ENCODE peak calls at places on chromosomes 4 and X, in four cellular contexts. One of them, this sample, is unnamed.

GRCh38 chrX:2502668-2503519 is 2.1 kb upstream of the DHRSX start:
- DNase-seq in caudate nucleus: no peak
- DNase-seq in fibroblast of mammary gland: peak; percentile 43
- DNase-seq in stimulated activated CD8-positive, alpha-beta memory T cell treated with anti-CD3 and anti-CD28 coated beads, Interleukin-15, amount 100 ng/mL, for 4 hours: no peak
- DNase-seq in this sample: no peak

GRCh38 chrX:22889824-22890223 is 109.9 kb upstream of the DDX53 start:
- DNase-seq in stimulated activated CD8-positive, alpha-beta memory T cell treated with anti-CD3 and anti-CD28 coated beads, Interleukin-15, amount 100 ng/mL, for 4 hours: no peak
- DNase-seq in caudate nucleus: no peak
- DNase-seq in fibroblast of mammary gland: no peak
- DNase-seq in this sample: no peak

GRCh38 chrX:155251391-155251790 is 12.9 kb downstream of the RAB39B start:
- DNase-seq in stimulated activated CD8-positive, alpha-beta memory T cell treated with anti-CD3 and anti-CD28 coated beads, Interleukin-15, amount 100 ng/mL, for 4 hours: no peak
- DNase-seq in fibroblast of mammary gland: no peak
- DNase-seq in caudate nucleus: no peak
- DNase-seq in this sample: no peak

GRCh38 chr4:82372502-82372873 is 1.3 kb downstream of the HNRNPD start:
- DNase-seq in caudate nucleus: no peak
- DNase-seq in stimulated activated CD8-positive, alpha-beta memory T cell treated with anti-CD3 and anti-CD28 coated beads, Interleukin-15, amount 100 ng/mL, for 4 hours: peak; percentile 5
- DNase-seq in fibroblast of mammary gland: peak; percentile 25
- DNase-seq in this sample: no peak

GRCh38 chr4:34720563-34720962 is 1523.8 kb downstream of the ARAP2 start:
- DNase-seq in fibroblast of mammary gland: peak; percentile 57
- DNase-seq in caudate nucleus: no peak
- DNase-seq in stimulated activated CD8-positive, alpha-beta memory T cell treated with anti-CD3 and anti-CD28 coated beads, Interleukin-15, amount 100 ng/mL, for 4 hours: no peak
- DNase-seq in this sample: no peak

GRCh38 chrX:15998350-15998749 is 125.0 kb upstream of the GRPR start:
- DNase-seq in caudate nucleus: no peak
- DNase-seq in stimulated activated CD8-positive, alpha-beta memory T cell treated with anti-CD3 and anti-CD28 coated beads, Interleukin-15, amount 100 ng/mL, for 4 hours: no peak
- DNase-seq in fibroblast of mammary gland: no peak
- DNase-seq in this sample: no peak

GRCh38 chr4:38132140-38132673 is 172.0 kb downstream of the PTTG2 start:
- DNase-seq in stimulated activated CD8-positive, alpha-beta memory T cell treated with anti-CD3 and anti-CD28 coated beads, Interleukin-15, amount 100 ng/mL, for 4 hours: peak; percentile 25
- DNase-seq in fibroblast of mammary gland: peak; percentile 100
- DNase-seq in caudate nucleus: no peak
- DNase-seq in this sample: peak; percentile 83

GRCh38 chr4:48429709-48430474 is 53.3 kb upstream of the SLC10A4 start:
- DNase-seq in stimulated activated CD8-positive, alpha-beta memory T cell treated with anti-CD3 and anti-CD28 coated beads, Interleukin-15, amount 100 ng/mL, for 4 hours: no peak
- DNase-seq in fibroblast of mammary gland: no peak
- DNase-seq in caudate nucleus: no peak
- DNase-seq in this sample: no peak

GRCh38 chr4:57187241-57187640 is 77.1 kb upstream of the IGFBP7 start:
- DNase-seq in caudate nucleus: no peak
- DNase-seq in fibroblast of mammary gland: peak; percentile 6
- DNase-seq in stimulated activated CD8-positive, alpha-beta memory T cell treated with anti-CD3 and anti-CD28 coated beads, Interleukin-15, amount 100 ng/mL, for 4 hours: no peak
- DNase-seq in this sample: no peak

GRCh38 chr4:24364852-24365251 is 219.5 kb downstream of the DHX15 start:
- DNase-seq in caudate nucleus: no peak
- DNase-seq in fibroblast of mammary gland: no peak
- DNase-seq in stimulated activated CD8-positive, alpha-beta memory T cell treated with anti-CD3 and anti-CD28 coated beads, Interleukin-15, amount 100 ng/mL, for 4 hours: no peak
- DNase-seq in this sample: no peak

This sample was measured in right atrium auricular region.